ENCODE peak calls at places on chromosome 16, in four cellular contexts. F is fibroblast of lung, Y is left ventricle myocardium inferior, T is HCT116. P is an unnamed sample.

GRCh38 chr16:59973966-59974365 is 1239.8 kb upstream of the GOT2 start:
- DNase-seq in F (peak), Y (no peak), T (no peak), P (peak)

GRCh38 chr16:17729820-17730219 is 259.1 kb upstream of the XYLT1 start:
- DNase-seq in F (no peak), Y (no peak), T (no peak), P (no peak)

GRCh38 chr16:35792516-35793285 is 2333.3 kb downstream of the TP53TG3F start:
- DNase-seq in F (no peak), Y (no peak), T (no peak), P (no peak)

GRCh38 chr16:58366247-58367031 is 25.8 kb upstream of the GINS3 start:
- DNase-seq in F (peak), Y (no peak), T (no peak), P (peak)

GRCh38 chr16:24729967-24730815 is 740 bp downstream of the TNRC6A start:
- DNase-seq in F (no peak), Y (peak), T (no peak), P (no peak)

GRCh38 chr16:78705694-78706093 is 606.2 kb downstream of the WWOX start:
- DNase-seq in F (peak), Y (no peak), T (no peak), P (peak)

GRCh38 chr16:54171855-54172537 is 114.6 kb downstream of the IRX3 start:
- DNase-seq in F (peak), Y (no peak), T (no peak), P (no peak)

GRCh38 chr16:86430814-86431213 is 79.5 kb upstream of the FOXF1 start:
- DNase-seq in F (no peak), Y (no peak), T (no peak), P (no peak)

GRCh38 chr16:75432828-75433731 is at the start of gene CFDP1:
- DNase-seq in F (peak), Y (peak), T (peak), P (peak)

GRCh38 chr16:49622421-49623402 is 233.2 kb downstream of the ZNF423 start:
- DNase-seq in F (no peak), Y (no peak), T (no peak), P (no peak)

GRCh38 chr16:29868396-29868795 is 5.4 kb upstream of the CDIPT start:
- DNase-seq in F (no peak), Y (no peak), T (no peak), P (no peak)

GRCh38 chr16:56302506-56302905 is 111.2 kb downstream of the GNAO1 start:
- DNase-seq in F (no peak), Y (no peak), T (no peak), P (no peak)

GRCh38 chr16:30747331-30747730 is 894 bp upstream of the PHKG2 start:
- DNase-seq in F (peak), Y (no peak), T (no peak), P (peak)

GRCh38 chr16:23691483-23692189 is 12.9 kb downstream of the PLK1 start:
- DNase-seq in F (peak), Y (no peak), T (no peak), P (peak)

GRCh38 chr16:3625911-3626732 is 14.7 kb upstream of the SLX4 start:
- DNase-seq in F (peak), Y (no peak), T (no peak), P (no peak)
- TF ChIP-seq CTCF in F (no peak), Y (no peak), T (no peak), P (no peak)

DNA sequence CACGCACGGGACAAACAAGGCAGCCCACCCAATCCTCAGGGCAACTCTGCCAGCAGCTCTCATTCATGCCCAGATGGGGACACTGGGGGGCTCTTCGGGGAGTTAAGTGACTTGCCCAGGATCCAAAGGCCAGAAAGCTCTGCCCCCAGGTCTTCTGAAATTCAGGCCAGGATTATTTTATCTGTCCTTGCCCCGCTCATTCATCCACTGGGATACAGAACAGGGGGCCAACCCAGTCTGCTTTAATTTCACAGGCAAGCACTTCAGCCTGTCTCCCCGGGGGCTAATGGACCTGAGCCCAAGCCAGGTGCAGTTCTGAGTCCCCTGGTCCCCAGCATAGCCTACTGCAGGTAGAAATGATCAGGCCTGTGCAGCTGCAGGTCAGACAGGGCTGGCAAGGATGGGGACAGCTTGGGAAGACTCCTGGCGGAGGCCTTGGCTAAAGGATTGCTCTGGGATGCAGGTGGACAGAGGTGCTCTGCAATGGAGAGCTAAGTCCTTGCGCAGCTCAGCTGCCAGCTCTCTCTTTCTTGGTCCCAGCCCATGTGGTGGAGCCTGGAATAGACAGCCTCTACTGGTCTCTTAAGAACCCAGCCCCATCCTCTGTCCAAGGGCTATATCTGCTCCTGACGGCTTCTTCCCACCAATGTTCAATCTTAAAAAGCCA is 766 bp upstream of the B3GNT9 start:
- DNase-seq in F (no peak), Y (no peak), T (no peak), P (no peak)
- TF ChIP-seq CTCF in F (no peak), Y (no peak), T (no peak), P (no peak)

GRCh38 chr16:89090182-89090630 is 3.4 kb upstream of the ACSF3 start:
- DNase-seq in F (no peak), Y (no peak), T (no peak), P (no peak)

GRCh38 chr16:89089142-89089541 is 4.5 kb upstream of the ACSF3 start:
- DNase-seq in F (no peak), Y (no peak), T (no peak), P (no peak)

GRCh38 chr16:89085755-89086154 is 7.9 kb upstream of the ACSF3 start:
- DNase-seq in F (no peak), Y (no peak), T (no peak), P (no peak)

GRCh38 chr16:89084814-89085612 is 8.6 kb upstream of the ACSF3 start:
- DNase-seq in F (no peak), Y (no peak), T (no peak), P (no peak)

DNA sequence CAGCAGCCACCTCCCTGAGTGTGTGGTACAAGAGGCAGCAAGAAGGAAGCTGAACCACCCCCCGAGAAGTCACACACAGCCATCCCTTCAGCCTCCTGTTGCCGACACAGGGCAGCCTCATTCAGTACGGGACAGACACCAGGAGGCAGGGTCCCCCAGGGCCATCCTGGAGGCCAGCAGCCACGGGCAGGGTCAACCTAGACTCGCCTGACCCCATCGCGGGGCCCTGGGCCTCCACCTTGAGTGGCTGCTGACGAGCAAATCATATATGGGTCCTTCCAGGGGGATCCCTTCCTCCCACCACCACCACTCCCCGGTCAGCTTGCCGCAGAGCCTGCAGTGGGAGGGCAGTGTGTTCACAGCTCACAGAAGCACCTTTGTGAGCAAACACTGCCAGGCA is 5.7 kb upstream of the ACSF3 start:
- DNase-seq in F (no peak), Y (no peak), T (no peak), P (no peak)
- TF ChIP-seq CTCF in F (no peak), Y (no peak), T (no peak), P (no peak)

GRCh38 chr16:10942352-10943297 is at the start of gene DEXI:
- DNase-seq in F (peak), Y (peak), T (peak), P (peak)
- TF ChIP-seq CTCF in F (no peak), Y (peak), T (no peak), P (no peak)

DNA sequence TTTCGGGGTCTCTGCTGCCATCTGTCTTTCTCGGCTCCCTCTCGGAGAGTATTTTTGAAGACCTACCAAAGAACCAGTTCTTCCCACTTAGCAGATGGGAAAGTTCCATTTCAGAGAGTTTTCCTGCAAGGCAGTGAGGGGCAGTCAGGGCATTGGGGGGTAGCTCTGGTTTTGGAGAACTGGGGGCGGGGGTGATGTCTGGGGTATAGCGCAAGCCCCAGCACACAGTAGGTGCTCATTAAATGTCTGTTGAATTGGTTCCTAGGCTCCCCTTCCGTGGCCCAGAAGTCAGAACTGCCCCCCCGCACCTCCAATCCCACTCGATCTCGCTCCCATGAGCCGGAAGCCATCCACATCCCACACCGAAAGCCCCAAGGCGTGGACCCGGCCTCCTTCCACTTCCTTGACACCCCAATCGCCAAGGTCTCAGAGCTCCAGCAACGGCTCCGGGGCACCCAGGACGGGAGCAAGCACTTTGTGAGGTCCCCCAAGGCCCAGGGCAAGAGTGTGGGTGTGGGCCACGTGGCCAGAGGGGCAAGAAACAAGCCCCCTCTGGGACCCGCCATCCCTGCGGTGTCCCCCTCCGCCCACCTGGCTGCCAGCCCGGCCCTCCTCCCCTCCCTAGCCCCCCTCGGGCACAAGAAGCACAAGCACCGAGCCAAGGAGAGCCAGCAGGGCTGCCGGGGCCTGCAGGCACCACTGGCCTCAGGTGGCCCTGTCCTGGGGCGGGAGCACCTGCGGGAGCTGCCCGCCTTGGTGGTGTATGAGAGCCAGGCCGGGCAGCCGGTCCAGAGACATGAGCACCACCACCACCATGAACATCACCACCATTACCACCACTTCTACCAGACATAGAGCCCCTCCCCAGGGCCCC is 47.9 kb downstream of the SNX20 start:
- DNase-seq in F (no peak), Y (no peak), T (no peak), P (no peak)
- TF ChIP-seq CTCF in F (no peak), Y (no peak), T (no peak), P (no peak)

GRCh38 chr16:8869212-8869987 is 594 bp upstream of the CARHSP1 start:
- DNase-seq in F (no peak), Y (no peak), T (no peak), P (no peak)
- TF ChIP-seq CTCF in F (no peak), Y (no peak), T (no peak), P (no peak)

DNA sequence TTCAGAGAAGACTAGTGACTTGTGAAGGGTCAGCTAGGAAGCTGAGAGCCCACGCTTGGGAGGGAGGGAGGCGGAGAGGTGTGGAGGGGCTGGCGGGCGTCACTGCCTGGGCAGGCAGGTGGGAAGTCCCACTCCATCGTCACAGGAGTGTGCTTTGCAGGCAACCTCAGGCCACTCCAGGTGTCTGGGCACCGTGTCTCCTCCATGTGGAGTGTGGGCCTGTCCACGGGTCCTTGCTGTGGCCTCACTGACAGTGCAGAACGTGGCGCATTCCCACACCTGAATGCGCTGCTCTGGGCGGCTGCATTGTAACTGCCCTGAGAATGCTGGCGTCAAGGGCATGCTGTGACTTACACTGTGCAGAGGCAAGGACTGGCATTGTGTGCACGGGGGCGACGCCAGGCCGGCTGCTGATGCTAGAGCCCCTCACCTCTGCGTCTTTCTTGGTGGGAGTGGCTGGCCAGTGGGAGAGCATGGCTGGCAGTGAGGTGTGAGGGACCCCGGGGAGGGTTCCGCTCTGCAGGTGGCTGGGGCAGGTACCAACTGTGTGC is 66.4 kb downstream of the BANP start:
- DNase-seq in F (no peak), Y (no peak), T (no peak), P (no peak)
- TF ChIP-seq CTCF in F (no peak), Y (no peak), T (no peak), P (no peak)

GRCh38 chr16:995087-995486 is 13.5 kb downstream of the SOX8 start:
- DNase-seq in F (peak), Y (no peak), T (no peak), P (no peak)
- TF ChIP-seq CTCF in F (no peak), Y (no peak), T (no peak), P (no peak)

P was measured in MCF 10A.